ENCODE peak calls at places on chromosomes 6 and 20, in four cellular contexts. One of them, this sample, is unnamed.

GRCh38 chr6:168873266-168873665 is 380.4 kb downstream of the THBS2 start:
- DNase-seq in activated CD4-positive, alpha-beta T cell treated with anti-CD3 and anti-CD28 coated beads, Interleukin-2, amount 10 ng/mL, durations not matched to agents 7 days and 5 days: no peak
- DNase-seq in Ammon's horn: no peak
- DNase-seq in activated CD8-positive, alpha-beta memory T cell treated with anti-CD3 and anti-CD28 coated beads, Interleukin-2, amount 50 U/mL, for 4 hours: no peak
- DNase-seq in this sample: no peak

GRCh38 chr6:148146717-148147116 is 195.9 kb upstream of the SASH1 start:
- DNase-seq in activated CD4-positive, alpha-beta T cell treated with anti-CD3 and anti-CD28 coated beads, Interleukin-2, amount 10 ng/mL, durations not matched to agents 7 days and 5 days: peak
- DNase-seq in Ammon's horn: no peak
- DNase-seq in activated CD8-positive, alpha-beta memory T cell treated with anti-CD3 and anti-CD28 coated beads, Interleukin-2, amount 50 U/mL, for 4 hours: peak
- DNase-seq in this sample: no peak

GRCh38 chr20:33393609-33394008 is 7.7 kb downstream of the CDK5RAP1 start:
- DNase-seq in activated CD4-positive, alpha-beta T cell treated with anti-CD3 and anti-CD28 coated beads, Interleukin-2, amount 10 ng/mL, durations not matched to agents 7 days and 5 days: no peak
- DNase-seq in Ammon's horn: no peak
- DNase-seq in activated CD8-positive, alpha-beta memory T cell treated with anti-CD3 and anti-CD28 coated beads, Interleukin-2, amount 50 U/mL, for 4 hours: no peak
- DNase-seq in this sample: no peak

GRCh38 chr20:63461364-63461763 is 11.1 kb downstream of the KCNQ2 start:
- DNase-seq in activated CD4-positive, alpha-beta T cell treated with anti-CD3 and anti-CD28 coated beads, Interleukin-2, amount 10 ng/mL, durations not matched to agents 7 days and 5 days: peak
- DNase-seq in Ammon's horn: no peak
- DNase-seq in activated CD8-positive, alpha-beta memory T cell treated with anti-CD3 and anti-CD28 coated beads, Interleukin-2, amount 50 U/mL, for 4 hours: no peak
- DNase-seq in this sample: no peak

GRCh38 chr6:119273799-119274595 is 75.6 kb downstream of the MAN1A1 start:
- DNase-seq in activated CD4-positive, alpha-beta T cell treated with anti-CD3 and anti-CD28 coated beads, Interleukin-2, amount 10 ng/mL, durations not matched to agents 7 days and 5 days: no peak
- DNase-seq in Ammon's horn: no peak
- DNase-seq in activated CD8-positive, alpha-beta memory T cell treated with anti-CD3 and anti-CD28 coated beads, Interleukin-2, amount 50 U/mL, for 4 hours: no peak
- DNase-seq in this sample: no peak

GRCh38 chr20:41255655-41256054 is 61.9 kb downstream of the ZHX3 start:
- DNase-seq in activated CD4-positive, alpha-beta T cell treated with anti-CD3 and anti-CD28 coated beads, Interleukin-2, amount 10 ng/mL, durations not matched to agents 7 days and 5 days: no peak
- DNase-seq in Ammon's horn: no peak
- DNase-seq in activated CD8-positive, alpha-beta memory T cell treated with anti-CD3 and anti-CD28 coated beads, Interleukin-2, amount 50 U/mL, for 4 hours: no peak
- DNase-seq in this sample: no peak

GRCh38 chr6:134186355-134186754 is 131.6 kb downstream of the SGK1 start:
- DNase-seq in activated CD4-positive, alpha-beta T cell treated with anti-CD3 and anti-CD28 coated beads, Interleukin-2, amount 10 ng/mL, durations not matched to agents 7 days and 5 days: no peak
- DNase-seq in Ammon's horn: no peak
- DNase-seq in activated CD8-positive, alpha-beta memory T cell treated with anti-CD3 and anti-CD28 coated beads, Interleukin-2, amount 50 U/mL, for 4 hours: no peak
- DNase-seq in this sample: no peak

GRCh38 chr20:50344232-50345071 is 153.8 kb downstream of the CEBPB start:
- DNase-seq in activated CD4-positive, alpha-beta T cell treated with anti-CD3 and anti-CD28 coated beads, Interleukin-2, amount 10 ng/mL, durations not matched to agents 7 days and 5 days: no peak
- DNase-seq in Ammon's horn: no peak
- DNase-seq in activated CD8-positive, alpha-beta memory T cell treated with anti-CD3 and anti-CD28 coated beads, Interleukin-2, amount 50 U/mL, for 4 hours: no peak
- DNase-seq in this sample: peak

GRCh38 chr20:32359633-32360332 is 1.7 kb downstream of the ASXL1 start:
- DNase-seq in activated CD4-positive, alpha-beta T cell treated with anti-CD3 and anti-CD28 coated beads, Interleukin-2, amount 10 ng/mL, durations not matched to agents 7 days and 5 days: peak
- DNase-seq in Ammon's horn: peak
- DNase-seq in activated CD8-positive, alpha-beta memory T cell treated with anti-CD3 and anti-CD28 coated beads, Interleukin-2, amount 50 U/mL, for 4 hours: no peak
- DNase-seq in this sample: peak

GRCh38 chr20:9467995-9468394 is 46.4 kb upstream of the LAMP5 start:
- DNase-seq in activated CD4-positive, alpha-beta T cell treated with anti-CD3 and anti-CD28 coated beads, Interleukin-2, amount 10 ng/mL, durations not matched to agents 7 days and 5 days: no peak
- DNase-seq in Ammon's horn: peak
- DNase-seq in activated CD8-positive, alpha-beta memory T cell treated with anti-CD3 and anti-CD28 coated beads, Interleukin-2, amount 50 U/mL, for 4 hours: no peak
- DNase-seq in this sample: no peak

GRCh38 chr6:147508073-147508870 is at the start of gene SAMD5:
- DNase-seq in activated CD4-positive, alpha-beta T cell treated with anti-CD3 and anti-CD28 coated beads, Interleukin-2, amount 10 ng/mL, durations not matched to agents 7 days and 5 days: no peak
- DNase-seq in Ammon's horn: no peak
- DNase-seq in activated CD8-positive, alpha-beta memory T cell treated with anti-CD3 and anti-CD28 coated beads, Interleukin-2, amount 50 U/mL, for 4 hours: no peak
- DNase-seq in this sample: peak

GRCh38 chr20:33672426-33673114 is 1.7 kb downstream of the NECAB3 start:
- DNase-seq in activated CD4-positive, alpha-beta T cell treated with anti-CD3 and anti-CD28 coated beads, Interleukin-2, amount 10 ng/mL, durations not matched to agents 7 days and 5 days: no peak
- DNase-seq in Ammon's horn: no peak
- DNase-seq in activated CD8-positive, alpha-beta memory T cell treated with anti-CD3 and anti-CD28 coated beads, Interleukin-2, amount 50 U/mL, for 4 hours: no peak
- DNase-seq in this sample: peak

GRCh38 chr6:106103728-106104109 is 17.6 kb downstream of the PRDM1 start:
- DNase-seq in activated CD4-positive, alpha-beta T cell treated with anti-CD3 and anti-CD28 coated beads, Interleukin-2, amount 10 ng/mL, durations not matched to agents 7 days and 5 days: peak
- DNase-seq in Ammon's horn: no peak
- DNase-seq in activated CD8-positive, alpha-beta memory T cell treated with anti-CD3 and anti-CD28 coated beads, Interleukin-2, amount 50 U/mL, for 4 hours: peak
- DNase-seq in this sample: no peak

GRCh38 chr20:48470141-48470540 is 357.7 kb downstream of the PREX1 start:
- DNase-seq in activated CD4-positive, alpha-beta T cell treated with anti-CD3 and anti-CD28 coated beads, Interleukin-2, amount 10 ng/mL, durations not matched to agents 7 days and 5 days: no peak
- DNase-seq in Ammon's horn: no peak
- DNase-seq in activated CD8-positive, alpha-beta memory T cell treated with anti-CD3 and anti-CD28 coated beads, Interleukin-2, amount 50 U/mL, for 4 hours: no peak
- DNase-seq in this sample: no peak

This sample was measured in erythroblast.